ENCODE peak calls at places on chromosomes 11 and 22, in four cellular contexts. Q is D721Med, A is GM20000, O is NCI-H1417. J is an unnamed sample.

GRCh38 chr11:44016129-44016528 is 31.7 kb upstream of the ACCSL start:
- DNase-seq in Q (no peak), A (no peak), O (no peak), J (no peak)

GRCh38 chr22:24321999-24322398 is 51.4 kb downstream of the SPECC1L start:
- DNase-seq in Q (no peak), A (no peak), O (no peak), J (no peak)

GRCh38 chr11:75245356-75246005 is 4.9 kb downstream of the TPBGL start:
- DNase-seq in Q (no peak), A (no peak), O (no peak), J (no peak)

GRCh38 chr11:117610045-117610444 is 187.0 kb downstream of the DSCAML1 start:
- DNase-seq in Q (no peak), A (peak; percentile 35), O (no peak), J (no peak)

GRCh38 chr11:44322243-44322642 is 12.3 kb upstream of the ALX4 start:
- DNase-seq in Q (no peak), A (no peak), O (no peak), J (no peak)

GRCh38 chr11:9577551-9577950 is 4.1 kb downstream of the WEE1 start:
- DNase-seq in Q (no peak), A (no peak), O (no peak), J (no peak)

GRCh38 chr11:108432783-108433182 is 34.5 kb downstream of the C11orf65 start:
- DNase-seq in Q (no peak), A (no peak), O (no peak), J (no peak)

GRCh38 chr11:47589504-47590025 is 3.1 kb downstream of the FAM180B start:
- DNase-seq in Q (no peak), A (no peak), O (no peak), J (no peak)

GRCh38 chr11:131423715-131424114 is 53.3 kb downstream of the NTM start:
- DNase-seq in Q (no peak), A (no peak), O (no peak), J (no peak)

GRCh38 chr11:126871792-126872191 is 128.8 kb downstream of the KIRREL3 start:
- DNase-seq in Q (no peak), A (no peak), O (no peak), J (no peak)

GRCh38 chr22:44572414-44573207 is 74.6 kb upstream of the RTL6 start:
- DNase-seq in Q (no peak), A (no peak), O (no peak), J (no peak)

J was measured in NCI-H748 treated with DMSO at 0.1 percent for 48 hours.